ENCODE peak calls at places on chromosomes 12 and 14, in seven cellular contexts. E is astrocyte, C is RWPE2, D is left ventricle myocardium inferior, K is AG10803, T is HepG2, L is cardiac muscle cell. N is an unnamed sample.

GRCh38 chr12:25436206-25436912 is 116.7 kb downstream of the LMNTD1 start:
- DNase-seq in E (peak), D (no peak), K (peak), C (no peak), T (peak), L (peak), N (no peak)

GRCh38 chr14:74698894-74699293 is 14.0 kb downstream of the AREL1 start:
- DNase-seq in T (no peak), L (no peak), D (no peak), C (no peak), K (no peak), E (no peak), N (no peak)

GRCh38 chr12:94965982-94966381 is 37.5 kb downstream of the NDUFA12 start:
- DNase-seq in K (no peak), T (no peak), E (no peak), D (no peak), L (no peak), C (no peak), N (no peak)

GRCh38 chr12:80222261-80222660 is 122.9 kb downstream of the OTOGL start:
- DNase-seq in E (no peak), T (no peak), C (no peak), L (peak), D (no peak), K (no peak), N (no peak)

GRCh38 chr12:26628234-26628633 is 204.8 kb downstream of the ITPR2 start:
- DNase-seq in D (no peak), L (no peak), C (no peak), K (peak), T (no peak), E (peak), N (no peak)

GRCh38 chr14:30194769-30195168 is 267.1 kb upstream of the PRKD1 start:
- DNase-seq in L (peak), D (no peak), C (no peak), K (peak), E (peak), T (no peak), N (peak)

GRCh38 chr12:13340149-13340548 is 143.6 kb downstream of the EMP1 start:
- DNase-seq in T (no peak), D (no peak), L (no peak), C (no peak), K (no peak), E (no peak), N (no peak)

GRCh38 chr12:5430639-5431603 is 987 bp upstream of the NTF3 start:
- DNase-seq in K (no peak), L (no peak), T (no peak), E (no peak), D (no peak), C (no peak), N (no peak)

GRCh38 chr12:12689672-12690287 is 6.2 kb downstream of the GPR19 start:
- DNase-seq in T (no peak), K (no peak), L (no peak), E (no peak), D (no peak), C (no peak), N (no peak)

GRCh38 chr12:59716049-59716448 is 120.2 kb downstream of the SLC16A7 start:
- DNase-seq in K (no peak), L (no peak), E (no peak), T (no peak), C (no peak), D (no peak), N (no peak)

GRCh38 chr14:90599748-90600507 is 203.1 kb downstream of the CALM1 start:
- DNase-seq in E (no peak), D (no peak), L (peak), T (peak), C (no peak), K (peak), N (no peak)

GRCh38 chr14:75046275-75046674 is 5.0 kb downstream of the MLH3 start:
- DNase-seq in D (no peak), C (no peak), E (no peak), L (no peak), K (no peak), T (no peak), N (no peak)

GRCh38 chr12:110741795-110742717 is 635 bp downstream of the PPP1CC start:
- DNase-seq in T (no peak), E (no peak), C (no peak), K (no peak), D (no peak), L (peak), N (no peak)

GRCh38 chr12:76878899-76879709 is at the start of gene CSRP2:
- DNase-seq in E (peak), L (peak), T (peak), C (peak), D (peak), K (peak), N (no peak)

GRCh38 chr12:114735680-114736374 is 51.9 kb upstream of the TBX3 start:
- DNase-seq in E (no peak), K (no peak), T (no peak), L (no peak), D (no peak), C (no peak), N (no peak)
- H3K4me3 ChIP-seq in E (no peak), K (no peak), T (no peak), L (no peak), D (no peak), C (no peak), N (no peak)

GRCh38 chr12:22529281-22530060 is 14.9 kb downstream of the C2CD5 start:
- DNase-seq in E (peak), K (peak), C (no peak), T (peak), D (no peak), L (peak), N (no peak)
- TF ChIP-seq CTCF in E (peak), K (peak), C (peak), T (peak), D (peak), L (peak), N (peak)

DNA sequence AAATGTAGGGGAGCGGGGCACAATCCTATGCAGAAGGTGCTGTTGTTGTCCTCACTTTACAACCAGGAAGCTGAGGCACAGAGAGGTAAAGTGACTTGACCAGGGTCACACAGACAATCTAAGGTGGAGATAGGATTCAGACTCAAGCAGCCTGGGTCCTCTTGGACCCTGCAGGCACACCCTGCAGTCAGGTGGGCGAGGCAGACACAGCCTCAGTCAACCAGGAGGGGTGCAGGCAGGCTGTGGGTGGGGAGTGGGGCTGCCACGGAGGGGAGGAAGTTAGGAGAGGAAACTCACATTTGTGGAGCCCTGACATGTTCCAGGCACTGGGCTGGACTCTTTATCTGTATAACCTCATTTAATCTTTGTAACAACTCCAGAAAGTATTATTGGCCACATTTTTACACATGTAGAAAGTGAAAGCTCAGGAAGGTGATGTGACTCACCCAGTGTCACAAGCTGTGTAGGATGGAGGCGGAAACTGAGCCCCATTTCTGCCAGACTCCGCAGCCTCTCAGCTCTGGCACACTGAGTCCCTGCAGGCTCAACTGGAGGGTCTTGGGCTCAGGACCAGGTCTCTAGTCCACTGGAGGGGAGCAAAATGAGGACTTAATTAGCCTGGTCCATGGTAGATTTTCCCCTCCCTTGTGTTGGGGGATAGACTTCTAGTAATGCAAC is 24.9 kb upstream of the CHGA start:
- DNase-seq in K (no peak), E (no peak), D (no peak), T (no peak), L (peak), C (no peak), N (no peak)
- H3K4me3 ChIP-seq in K (no peak), E (no peak), D (no peak), T (no peak), L (no peak), C (no peak), N (no peak)

DNA sequence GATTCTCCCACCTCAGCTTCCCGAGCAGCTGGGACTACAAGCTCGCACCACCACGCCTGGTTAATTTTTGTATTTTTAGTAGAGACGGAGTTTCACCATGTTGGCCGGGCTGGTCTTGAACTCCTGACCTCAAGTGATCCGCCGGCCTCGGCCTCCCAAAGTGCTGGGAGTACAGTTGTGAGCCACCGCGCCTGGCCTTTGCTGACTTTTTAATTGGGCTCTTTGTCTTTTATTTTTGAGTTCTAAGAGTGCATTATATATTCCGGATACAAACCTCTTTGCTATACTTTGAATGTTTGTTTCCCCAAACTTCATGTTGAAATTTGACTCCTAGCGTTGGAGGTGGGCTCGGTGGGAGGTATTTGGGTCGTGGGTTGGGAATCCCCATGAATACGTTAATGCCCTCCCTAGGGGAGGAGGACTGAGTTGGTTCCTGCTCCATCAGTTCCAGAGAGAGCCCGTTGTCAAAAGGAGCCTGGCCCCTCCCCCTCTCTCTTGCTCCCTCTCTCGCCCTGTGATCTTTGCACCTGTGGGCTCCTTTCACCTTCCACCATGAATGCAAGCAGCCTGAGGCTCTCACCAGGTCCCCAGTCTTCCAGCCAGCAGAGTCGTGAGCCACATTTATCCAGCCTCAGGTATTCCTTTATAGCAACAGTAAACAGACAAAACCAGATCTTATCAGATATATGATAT is 103.2 kb upstream of the EVL start:
- DNase-seq in T (no peak), L (no peak), C (no peak), E (no peak), K (no peak), D (no peak), N (no peak)
- TF ChIP-seq CTCF in T (no peak), L (no peak), C (no peak), E (no peak), K (no peak), D (no peak), N (no peak)

GRCh38 chr14:94936901-94937321 is 167.0 kb upstream of the GSC start:
- DNase-seq in E (no peak), L (peak), D (peak), C (no peak), K (no peak), T (no peak), N (no peak)
- H3K4me3 ChIP-seq in E (no peak), L (no peak), D (peak), C (no peak), K (peak), T (no peak), N (no peak)

DNA sequence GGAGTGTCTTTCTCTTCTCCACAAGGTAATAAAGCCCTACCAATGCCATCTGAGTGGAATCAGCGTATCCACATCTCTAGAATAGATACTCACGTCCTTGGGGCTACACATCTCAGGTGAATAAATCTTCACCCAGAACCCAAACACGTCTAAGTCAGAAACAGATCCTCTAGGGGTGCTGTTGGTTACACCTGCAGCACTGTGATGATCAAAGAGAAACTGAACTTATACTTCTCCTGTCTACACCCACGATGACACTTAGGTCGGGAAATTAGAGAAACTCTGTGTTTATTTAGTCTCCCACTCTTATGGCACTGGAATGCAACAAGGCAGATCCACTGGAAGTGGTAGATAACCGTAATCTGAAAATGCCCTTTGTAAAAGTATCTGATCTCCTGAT is 46.2 kb downstream of the WIF1 start:
- DNase-seq in E (no peak), L (no peak), T (peak), D (no peak), K (no peak), C (no peak), N (no peak)
- TF ChIP-seq CTCF in E (no peak), L (no peak), T (no peak), D (no peak), K (no peak), C (peak), N (no peak)

DNA sequence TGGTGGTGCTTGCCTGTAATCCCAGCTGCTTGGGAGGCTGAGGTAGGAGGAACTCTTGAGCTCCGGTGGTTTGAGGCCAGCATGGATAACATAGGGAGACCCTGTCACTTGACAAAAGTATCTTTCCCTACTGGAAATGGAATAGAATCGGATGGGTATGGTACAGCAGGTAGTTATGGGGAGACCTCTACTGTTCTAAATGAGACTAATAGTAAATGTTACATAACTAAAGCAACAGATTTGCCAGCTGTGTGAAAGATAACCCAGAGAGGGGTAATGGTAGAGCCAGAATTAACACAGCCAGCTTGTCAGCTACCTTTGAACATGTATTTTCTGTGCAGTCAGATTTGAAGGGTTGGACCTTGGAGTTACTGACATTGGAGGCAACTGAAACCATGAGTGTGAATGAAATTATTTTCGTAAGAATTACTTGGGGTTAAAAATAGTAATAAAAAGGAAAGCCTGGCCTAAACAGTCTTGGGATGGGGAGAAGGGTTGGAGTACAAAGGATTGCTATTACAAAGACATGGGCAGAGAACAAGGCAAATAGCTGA is 21.7 kb upstream of the NUP107 start:
- DNase-seq in E (no peak), K (no peak), L (no peak), C (no peak), T (no peak), D (no peak), N (no peak)
- H3K4me3 ChIP-seq in E (no peak), K (no peak), L (no peak), C (no peak), T (no peak), D (no peak), N (no peak)